ENCODE peak calls at places on chromosomes 2 and 18, in six cellular contexts. One of them, this sample, is unnamed.

GRCh38 chr2:128309341-128310093 is 9.2 kb downstream of the HS6ST1 start:
- DNase-seq in body of pancreas: peak
- DNase-seq in left ventricle myocardium inferior: peak
- DNase-seq in PC-3: no peak
- DNase-seq in IMR-90: peak
- DNase-seq in CD8-positive, alpha-beta T cell: no peak
- DNase-seq in this sample: no peak

GRCh38 chr2:15460112-15460620 is 101.0 kb downstream of the NBAS start:
- DNase-seq in body of pancreas: no peak
- DNase-seq in PC-3: no peak
- DNase-seq in left ventricle myocardium inferior: no peak
- DNase-seq in CD8-positive, alpha-beta T cell: no peak
- DNase-seq in IMR-90: no peak
- DNase-seq in this sample: no peak

GRCh38 chr2:85215074-85216050 is 82.2 kb downstream of the TCF7L1 start:
- DNase-seq in CD8-positive, alpha-beta T cell: no peak
- DNase-seq in body of pancreas: no peak
- DNase-seq in PC-3: no peak
- DNase-seq in left ventricle myocardium inferior: no peak
- DNase-seq in IMR-90: peak
- DNase-seq in this sample: no peak

GRCh38 chr2:176574415-176575236 is 305.4 kb downstream of the MTX2 start:
- DNase-seq in PC-3: no peak
- DNase-seq in CD8-positive, alpha-beta T cell: no peak
- DNase-seq in IMR-90: no peak
- DNase-seq in left ventricle myocardium inferior: no peak
- DNase-seq in body of pancreas: no peak
- DNase-seq in this sample: no peak

GRCh38 chr2:172262486-172262885 is 159.8 kb upstream of the DLX2 start:
- DNase-seq in PC-3: no peak
- DNase-seq in body of pancreas: no peak
- DNase-seq in IMR-90: no peak
- DNase-seq in CD8-positive, alpha-beta T cell: no peak
- DNase-seq in left ventricle myocardium inferior: no peak
- DNase-seq in this sample: no peak

GRCh38 chr2:233936089-233936488 is 18.9 kb downstream of the TRPM8 start:
- DNase-seq in body of pancreas: no peak
- DNase-seq in left ventricle myocardium inferior: no peak
- DNase-seq in IMR-90: no peak
- DNase-seq in CD8-positive, alpha-beta T cell: no peak
- DNase-seq in PC-3: no peak
- DNase-seq in this sample: no peak

GRCh38 chr18:45168883-45169585 is 446.2 kb upstream of the SLC14A2 start:
- DNase-seq in PC-3: peak
- DNase-seq in left ventricle myocardium inferior: no peak
- DNase-seq in IMR-90: peak
- DNase-seq in CD8-positive, alpha-beta T cell: no peak
- DNase-seq in body of pancreas: no peak
- DNase-seq in this sample: no peak

GRCh38 chr18:77129150-77129551 is 3.4 kb downstream of the MBP start:
- DNase-seq in CD8-positive, alpha-beta T cell: no peak
- DNase-seq in IMR-90: peak
- DNase-seq in body of pancreas: no peak
- DNase-seq in PC-3: peak
- DNase-seq in left ventricle myocardium inferior: no peak
- DNase-seq in this sample: no peak

DNA sequence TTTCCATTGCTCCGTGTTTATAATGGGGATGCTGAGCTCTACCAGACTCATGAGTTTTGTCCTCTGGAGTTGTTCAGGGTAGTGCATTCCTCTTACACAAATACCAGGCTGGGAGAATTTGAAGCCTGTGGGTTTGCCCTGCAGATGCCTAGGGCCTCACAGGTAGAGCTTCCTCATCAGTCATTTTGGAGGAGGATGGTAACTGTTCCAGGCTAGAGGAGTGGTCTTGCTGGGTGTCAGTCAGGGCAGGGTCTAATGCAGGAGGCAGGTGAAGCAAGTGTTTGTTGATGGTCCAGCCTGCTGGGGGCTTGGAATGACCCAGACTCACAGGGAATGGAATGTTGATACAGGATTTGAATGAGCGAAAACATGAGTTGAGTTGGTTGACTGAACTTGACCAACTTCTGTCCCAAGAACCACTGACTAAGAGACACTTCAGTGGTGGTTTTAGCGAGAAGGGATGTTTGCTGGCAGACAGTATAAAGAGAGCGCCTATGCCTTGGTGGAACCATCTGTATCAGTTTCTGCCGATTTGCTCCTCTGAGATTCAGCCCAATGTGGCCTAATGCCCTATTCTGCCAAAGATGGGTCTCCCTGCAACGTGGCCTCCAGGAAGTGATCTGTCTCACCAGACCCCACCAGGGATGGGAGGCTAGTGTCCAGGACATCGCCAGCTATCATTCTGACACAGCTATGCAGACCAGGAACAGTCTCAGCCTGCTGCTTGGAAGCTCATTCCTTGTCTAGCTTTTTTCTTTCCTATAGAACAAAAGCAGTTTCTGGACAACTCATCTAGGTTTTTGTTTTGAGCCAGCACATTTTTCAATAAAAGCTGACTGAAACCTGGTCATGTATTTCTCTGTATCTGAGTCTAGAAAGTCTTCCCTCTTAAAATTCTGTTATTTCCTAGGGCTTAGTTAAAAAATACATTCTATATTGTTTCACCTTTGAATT is 9.3 kb downstream of the IL1R2 start:
- DNase-seq in IMR-90: no peak
- DNase-seq in body of pancreas: no peak
- DNase-seq in left ventricle myocardium inferior: no peak
- DNase-seq in PC-3: no peak
- DNase-seq in CD8-positive, alpha-beta T cell: no peak
- DNase-seq in this sample: no peak
- H3K27ac ChIP-seq in IMR-90: no peak
- H3K27ac ChIP-seq in body of pancreas: no peak
- H3K27ac ChIP-seq in left ventricle myocardium inferior: no peak
- H3K27ac ChIP-seq in PC-3: peak
- H3K27ac ChIP-seq in CD8-positive, alpha-beta T cell: no peak
- H3K27ac ChIP-seq in this sample: no peak

GRCh38 chr2:181937473-181937872 is 45.9 kb downstream of the ITPRID2 start:
- DNase-seq in left ventricle myocardium inferior: no peak
- DNase-seq in IMR-90: peak
- DNase-seq in body of pancreas: no peak
- DNase-seq in PC-3: peak
- DNase-seq in CD8-positive, alpha-beta T cell: no peak
- DNase-seq in this sample: peak
- TF ChIP-seq CTCF in left ventricle myocardium inferior: no peak
- TF ChIP-seq CTCF in IMR-90: no peak
- TF ChIP-seq CTCF in body of pancreas: no peak
- TF ChIP-seq CTCF in PC-3: no peak
- TF ChIP-seq CTCF in CD8-positive, alpha-beta T cell: no peak
- TF ChIP-seq CTCF in this sample: no peak

GRCh38 chr2:47043891-47044239 is 111.2 kb downstream of the STPG4 start:
- DNase-seq in PC-3: peak
- DNase-seq in CD8-positive, alpha-beta T cell: no peak
- DNase-seq in body of pancreas: no peak
- DNase-seq in IMR-90: no peak
- DNase-seq in left ventricle myocardium inferior: no peak
- DNase-seq in this sample: no peak
- H3K27ac ChIP-seq in PC-3: peak
- H3K27ac ChIP-seq in CD8-positive, alpha-beta T cell: no peak
- H3K27ac ChIP-seq in body of pancreas: peak
- H3K27ac ChIP-seq in IMR-90: peak
- H3K27ac ChIP-seq in left ventricle myocardium inferior: peak
- H3K27ac ChIP-seq in this sample: no peak

DNA sequence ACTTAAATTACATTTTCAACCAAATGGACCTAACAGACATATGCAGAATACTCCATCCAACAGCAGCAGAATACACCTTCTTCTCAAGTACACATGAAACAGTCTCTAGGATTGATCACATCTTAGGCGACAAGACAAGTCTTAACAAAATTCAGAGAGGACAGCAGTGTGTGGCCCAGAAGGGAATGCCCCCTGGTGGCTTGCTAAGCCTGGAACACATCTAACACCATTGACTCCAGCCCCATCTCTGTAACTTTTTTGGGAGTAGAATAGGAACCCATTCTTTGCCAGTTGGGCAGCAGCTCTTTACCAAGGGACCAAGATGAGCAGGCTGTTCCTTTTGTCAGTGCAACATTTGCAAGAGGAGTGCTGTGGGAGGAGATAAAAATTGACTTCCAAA is 249.9 kb downstream of the PLCL1 start:
- DNase-seq in body of pancreas: no peak
- DNase-seq in IMR-90: peak
- DNase-seq in CD8-positive, alpha-beta T cell: peak
- DNase-seq in PC-3: peak
- DNase-seq in left ventricle myocardium inferior: peak
- DNase-seq in this sample: no peak
- TF ChIP-seq CTCF in body of pancreas: no peak
- TF ChIP-seq CTCF in IMR-90: peak
- TF ChIP-seq CTCF in CD8-positive, alpha-beta T cell: peak
- TF ChIP-seq CTCF in PC-3: peak
- TF ChIP-seq CTCF in left ventricle myocardium inferior: peak
- TF ChIP-seq CTCF in this sample: no peak

GRCh38 chr2:235257590-235257989 is 236.3 kb upstream of the AGAP1 start:
- DNase-seq in body of pancreas: no peak
- DNase-seq in IMR-90: no peak
- DNase-seq in left ventricle myocardium inferior: no peak
- DNase-seq in CD8-positive, alpha-beta T cell: no peak
- DNase-seq in PC-3: no peak
- DNase-seq in this sample: no peak
- H3K27ac ChIP-seq in body of pancreas: no peak
- H3K27ac ChIP-seq in IMR-90: no peak
- H3K27ac ChIP-seq in left ventricle myocardium inferior: no peak
- H3K27ac ChIP-seq in CD8-positive, alpha-beta T cell: no peak
- H3K27ac ChIP-seq in PC-3: no peak
- H3K27ac ChIP-seq in this sample: no peak

GRCh38 chr2:130252880-130253645 is 54.8 kb upstream of the TUBA3E start:
- DNase-seq in IMR-90: no peak
- DNase-seq in PC-3: no peak
- DNase-seq in CD8-positive, alpha-beta T cell: no peak
- DNase-seq in left ventricle myocardium inferior: no peak
- DNase-seq in body of pancreas: no peak
- DNase-seq in this sample: no peak
- TF ChIP-seq CTCF in IMR-90: no peak
- TF ChIP-seq CTCF in PC-3: no peak
- TF ChIP-seq CTCF in CD8-positive, alpha-beta T cell: no peak
- TF ChIP-seq CTCF in left ventricle myocardium inferior: no peak
- TF ChIP-seq CTCF in body of pancreas: no peak
- TF ChIP-seq CTCF in this sample: no peak

This sample was measured in lung.